ENCODE peak calls at places on chromosomes 7 and 10, in four cellular contexts. M is endothelial cell, S is sigmoid colon, X is B cell. I is an unnamed sample.

GRCh38 chr10:114548662-114549061 is 109.4 kb downstream of the ABLIM1 start:
- DNase-seq in M (peak; percentile 43), S (no peak), X (no peak), I (peak; percentile 39)

GRCh38 chr7:74290999-74291441 is 1.8 kb downstream of the CLIP2 start:
- DNase-seq in M (no peak), S (no peak), X (no peak), I (no peak)

GRCh38 chr10:55410415-55410885 is 609.4 kb upstream of the PCDH15 start:
- DNase-seq in M (peak; percentile 38), S (no peak), X (no peak), I (no peak)

GRCh38 chr10:21495686-21496284 is 29.7 kb downstream of the SKIDA1 start:
- DNase-seq in M (peak; percentile 98), S (peak; percentile 86), X (peak; percentile 92), I (peak; percentile 86)

GRCh38 chr10:112313234-112313633 is 30.0 kb downstream of the TECTB start:
- DNase-seq in M (no peak), S (no peak), X (no peak), I (no peak)

GRCh38 chr10:79112898-79113431 is 44.2 kb downstream of the ZMIZ1 start:
- DNase-seq in M (no peak), S (peak; percentile 91), X (no peak), I (no peak)

GRCh38 chr10:63940277-63940972 is 419.2 kb downstream of the REEP3 start:
- DNase-seq in M (no peak), S (no peak), X (no peak), I (no peak)

GRCh38 chr7:138378741-138379559 is 81.1 kb upstream of the TRIM24 start:
- DNase-seq in M (no peak), S (no peak), X (no peak), I (no peak)

GRCh38 chr10:3606309-3606708 is 178.7 kb downstream of the KLF6 start:
- DNase-seq in M (no peak), S (no peak), X (no peak), I (no peak)

GRCh38 chr7:48710995-48711394 is 213.4 kb upstream of the CDC14C start:
- DNase-seq in M (no peak), S (no peak), X (no peak), I (no peak)
- TF ChIP-seq CTCF in M (no peak), S (no peak), X (no peak), I (no peak)

DNA sequence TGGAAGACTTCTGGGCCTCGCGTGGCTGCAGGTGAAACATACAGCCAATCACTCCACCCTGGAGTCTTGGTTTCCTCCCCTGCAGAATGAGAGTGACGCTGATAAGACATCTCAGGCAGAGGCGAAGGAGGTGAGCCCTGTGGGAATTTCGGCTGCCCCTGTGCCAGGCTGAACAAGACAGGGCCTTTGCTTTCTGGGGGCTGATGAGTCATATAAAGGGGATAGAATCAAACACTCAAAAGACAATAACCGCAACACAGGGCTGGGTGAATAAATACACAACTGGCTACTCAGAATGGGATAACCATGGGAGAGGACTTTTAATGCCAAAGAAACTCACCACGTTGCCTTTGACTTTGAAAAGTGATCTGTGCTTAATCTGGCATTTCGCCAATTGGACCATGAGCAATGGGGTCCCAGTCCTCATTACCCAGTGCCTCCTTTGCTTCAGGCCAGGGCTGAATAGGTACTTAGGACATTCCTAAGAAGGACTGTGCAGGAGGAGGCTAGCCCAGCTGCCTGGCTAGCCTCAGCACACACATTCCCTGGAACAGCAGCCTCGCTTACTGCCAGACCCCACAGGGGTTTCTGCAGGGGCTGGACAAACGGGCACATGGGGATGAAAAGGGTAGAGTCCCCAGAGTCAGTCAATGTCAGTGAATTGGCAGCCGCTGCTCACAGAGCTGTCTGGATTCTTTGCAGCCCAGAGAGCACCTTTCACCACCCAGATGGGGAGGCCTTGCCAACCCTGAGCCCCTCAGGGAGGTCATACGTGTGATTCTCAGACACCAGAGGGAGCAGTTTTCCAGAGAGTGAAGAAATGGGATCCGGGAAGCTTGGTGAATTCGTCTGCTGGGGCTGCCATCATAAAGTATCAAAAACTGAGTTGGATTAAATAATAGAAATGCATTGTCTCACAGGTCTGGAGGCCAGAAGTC is 143.5 kb downstream of the KCNMA1 start:
- DNase-seq in M (peak; percentile 45), S (no peak), X (no peak), I (no peak)
- TF ChIP-seq CTCF in M (peak; percentile 22), S (peak; percentile 20), X (no peak), I (no peak)

GRCh38 chr10:110972231-110973134 is 53.1 kb downstream of the SHOC2 start:
- DNase-seq in M (no peak), S (no peak), X (no peak), I (no peak)
- TF ChIP-seq CTCF in M (no peak), S (no peak), X (no peak), I (no peak)

GRCh38 chr10:35843524-35844171 is 201.6 kb upstream of the FZD8 start:
- DNase-seq in M (no peak), S (no peak), X (no peak), I (no peak)

GRCh38 chr10:35852721-35853120 is 210.6 kb upstream of the FZD8 start:
- DNase-seq in M (no peak), S (no peak), X (no peak), I (no peak)

DNA sequence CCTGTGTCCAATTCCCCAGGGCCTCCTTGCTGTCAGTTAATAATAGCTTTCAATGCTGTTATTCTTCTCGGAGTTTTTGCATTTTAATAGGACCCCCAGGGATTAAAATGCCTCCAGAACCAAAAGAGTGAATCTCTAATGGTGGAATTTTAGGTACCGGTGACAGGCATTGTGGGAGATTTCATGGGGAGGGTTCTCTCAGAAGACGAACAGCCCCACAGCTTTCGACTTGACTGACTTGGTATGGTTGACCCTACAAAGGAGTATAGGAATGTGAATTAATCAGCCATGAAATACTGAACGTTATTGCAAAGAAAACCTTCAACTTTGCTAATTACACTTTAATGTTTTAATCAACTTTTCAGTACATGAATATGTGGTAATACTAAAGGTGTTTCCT is 206.3 kb upstream of the FZD8 start:
- DNase-seq in M (no peak), S (no peak), X (no peak), I (no peak)
- TF ChIP-seq CTCF in M (no peak), S (no peak), X (no peak), I (no peak)

GRCh38 chr7:30019387-30019786 is 7.1 kb downstream of the FKBP14 start:
- DNase-seq in M (no peak), S (no peak), X (no peak), I (no peak)
- TF ChIP-seq CTCF in M (no peak), S (no peak), X (no peak), I (no peak)

DNA sequence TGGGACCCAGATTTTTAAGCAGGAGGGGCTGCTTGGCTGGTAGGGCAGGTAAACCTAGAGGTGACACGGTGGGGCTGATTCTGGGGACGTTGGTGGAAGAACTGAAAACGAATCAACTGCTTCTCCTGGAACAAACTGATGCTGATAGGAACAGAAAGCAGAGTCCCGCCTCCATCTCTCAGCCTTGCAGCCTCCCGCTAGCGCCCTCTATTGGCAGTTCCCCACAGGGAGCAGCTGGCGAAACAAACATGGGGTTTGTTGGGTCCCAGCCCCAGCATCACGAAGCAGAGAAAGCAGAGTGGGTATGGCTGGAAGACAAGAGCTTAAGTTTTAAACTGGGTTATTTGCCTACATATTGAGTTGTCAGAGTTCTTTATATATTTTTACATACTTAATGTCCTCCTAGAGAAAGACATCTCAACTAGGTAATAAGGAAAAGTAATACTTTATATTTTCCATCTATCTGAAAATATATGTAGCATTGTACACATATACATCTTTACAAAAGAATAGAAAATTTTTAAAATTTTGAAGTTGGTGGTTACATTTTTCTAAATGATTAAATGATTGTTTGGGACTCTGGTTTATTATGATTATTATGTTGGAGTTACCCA is 42.3 kb upstream of the FOXI2 start:
- DNase-seq in M (peak; percentile 58), S (no peak), X (no peak), I (peak; percentile 69)
- TF ChIP-seq CTCF in M (peak; percentile 67), S (no peak), X (no peak), I (peak; percentile 64)

GRCh38 chr7:116218051-116218645 is 7.8 kb downstream of the TES start:
- DNase-seq in M (no peak), S (no peak), X (no peak), I (no peak)
- TF ChIP-seq CTCF in M (no peak), S (no peak), X (no peak), I (no peak)

DNA sequence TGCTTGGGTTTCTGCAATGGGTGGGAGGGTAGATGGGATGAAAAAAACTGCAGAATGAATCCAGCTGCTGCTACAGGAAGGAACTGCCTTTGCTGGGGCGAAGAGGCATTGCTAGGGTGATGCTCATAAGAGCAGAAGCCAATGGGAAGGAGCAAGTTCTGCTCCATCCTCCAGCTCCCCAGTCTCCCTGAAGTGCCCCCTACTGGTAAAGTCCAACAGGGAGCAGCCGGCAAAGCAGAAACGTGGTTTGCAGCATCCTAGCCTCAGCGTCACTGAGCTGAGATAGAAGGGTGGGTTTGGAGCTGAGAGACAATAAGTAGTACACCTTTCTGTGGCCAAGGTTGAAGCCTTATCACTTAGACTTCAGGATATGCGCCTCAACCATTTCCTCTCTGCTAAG is 220.5 kb downstream of the CCSER2 start:
- DNase-seq in M (peak; percentile 22), S (no peak), X (no peak), I (no peak)
- TF ChIP-seq CTCF in M (peak; percentile 33), S (no peak), X (no peak), I (peak; percentile 31)

GRCh38 chr10:47443145-47443544 is 40.8 kb downstream of the ANXA8 start:
- DNase-seq in M (no peak), S (no peak), X (no peak), I (no peak)

GRCh38 chr10:47435081-47435480 is 48.8 kb downstream of the ANXA8 start:
- DNase-seq in M (no peak), S (no peak), X (no peak), I (no peak)

GRCh38 chr10:47441973-47442750 is 41.8 kb downstream of the ANXA8 start:
- DNase-seq in M (no peak), S (no peak), X (no peak), I (no peak)

GRCh38 chr10:47440207-47440606 is 43.7 kb downstream of the ANXA8 start:
- DNase-seq in M (no peak), S (no peak), X (no peak), I (no peak)

DNA sequence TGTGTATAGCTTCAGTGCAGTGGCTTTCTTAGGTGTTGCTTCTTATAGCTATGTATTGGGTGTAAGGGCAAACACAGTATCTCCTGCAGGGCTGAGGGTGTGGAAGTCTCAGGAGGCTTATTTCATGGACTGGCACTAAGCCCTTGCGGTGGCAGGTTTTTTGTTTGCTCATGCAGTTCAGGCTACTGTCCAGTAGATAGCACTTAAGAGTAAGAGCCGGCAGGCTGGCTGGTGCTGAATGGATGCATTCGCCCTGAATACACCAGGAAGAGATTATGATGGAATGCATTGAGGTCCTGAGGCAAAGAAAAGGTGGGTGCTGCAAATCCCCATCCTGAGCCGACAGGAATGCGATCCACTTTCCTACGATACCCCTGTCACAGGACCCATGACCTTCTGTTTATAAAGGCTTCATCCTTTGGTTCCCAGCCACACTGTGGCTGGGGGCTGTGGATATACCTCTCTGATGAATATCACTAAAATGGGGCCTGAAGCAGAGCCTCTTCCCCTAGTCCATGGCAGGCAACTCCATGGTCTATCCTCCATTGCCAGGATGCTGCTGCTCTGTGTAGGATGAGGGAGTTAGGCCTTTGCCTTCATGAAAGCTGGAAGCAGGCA is 44.9 kb downstream of the ANXA8 start:
- DNase-seq in M (peak; percentile 57), S (no peak), X (no peak), I (no peak)
- TF ChIP-seq CTCF in M (peak; percentile 37), S (no peak), X (no peak), I (no peak)